ENCODE peak calls at places on chromosomes 3 and 15, in five cellular contexts. A, T, R, W and H are unnamed samples.
A peak's percentile ranks its signal among the peaks of the same experiment; 100 is the strongest.

GRCh38 chr3:129535075-129535474 is 6.6 kb downstream of the RHO start:
- DNase-seq in A (no peak), T (no peak), R (no peak), W (peak; percentile 32), H (no peak)

GRCh38 chr3:177934001-177934891 is 602.0 kb upstream of the KCNMB2 start:
- DNase-seq in A (no peak), T (no peak), R (no peak), W (peak; percentile 96), H (peak; percentile 41)

GRCh38 chr3:83890039-83890762 is 1068.6 kb upstream of the CADM2 start:
- DNase-seq in A (no peak), T (no peak), R (no peak), W (no peak), H (peak; percentile 10)

GRCh38 chr3:17088602-17089313 is 204.0 kb downstream of the PLCL2 start:
- DNase-seq in A (no peak), T (no peak), R (no peak), W (no peak), H (no peak)

GRCh38 chr3:14128724-14129123 is 3.9 kb downstream of the TMEM43 start:
- DNase-seq in A (no peak), T (no peak), R (no peak), W (no peak), H (no peak)

GRCh38 chr3:188863999-188864406 is 307.8 kb upstream of the TPRG1 start:
- DNase-seq in A (no peak), T (no peak), R (no peak), W (no peak), H (peak; percentile 86)

GRCh38 chr3:13706451-13706850 is 157.5 kb downstream of the FBLN2 start:
- DNase-seq in A (no peak), T (no peak), R (no peak), W (no peak), H (no peak)

GRCh38 chr3:114333180-114333922 is 39.5 kb downstream of the TIGIT start:
- DNase-seq in A (no peak), T (no peak), R (no peak), W (no peak), H (no peak)

GRCh38 chr3:46939578-46940405 is 36.8 kb downstream of the CCDC12 start:
- DNase-seq in A (no peak), T (no peak), R (no peak), W (no peak), H (no peak)

GRCh38 chr3:186079925-186080324 is 29.0 kb downstream of the ETV5 start:
- DNase-seq in A (no peak), T (no peak), R (peak; percentile 77), W (no peak), H (no peak)

GRCh38 chr3:122893754-122894668 is 99.1 kb downstream of the SLC49A4 start:
- DNase-seq in A (no peak), T (no peak), R (peak; percentile 47), W (peak; percentile 86), H (no peak)

GRCh38 chr15:78420220-78420619 is 17.8 kb upstream of the IREB2 start:
- DNase-seq in A (no peak), T (no peak), R (no peak), W (no peak), H (no peak)

GRCh38 chr3:61141184-61141583 is 110.1 kb downstream of the FHIT start:
- DNase-seq in A (peak; percentile 30), T (peak; percentile 25), R (peak; percentile 34), W (peak; percentile 60), H (no peak)

GRCh38 chr3:118675305-118675704 is 359.3 kb downstream of the IGSF11 start:
- DNase-seq in A (no peak), T (no peak), R (no peak), W (no peak), H (no peak)

GRCh38 chr15:63094495-63094931 is 27.1 kb upstream of the LACTB start:
- DNase-seq in A (no peak), T (no peak), R (no peak), W (peak; percentile 23), H (peak; percentile 71)

GRCh38 chr15:58124585-58124984 is 13.6 kb upstream of the AQP9 start:
- DNase-seq in A (no peak), T (no peak), R (no peak), W (no peak), H (no peak)

GRCh38 chr3:8621872-8622271 is 22.7 kb downstream of the SSUH2 start:
- DNase-seq in A (no peak), T (no peak), R (no peak), W (peak; percentile 83), H (peak; percentile 92)

GRCh38 chr3:192273611-192274010 is 453.7 kb downstream of the FGF12 start:
- DNase-seq in A (no peak), T (no peak), R (no peak), W (peak; percentile 17), H (no peak)

GRCh38 chr3:73685061-73685460 is 60.3 kb upstream of the PDZRN3 start:
- DNase-seq in A (no peak), T (no peak), R (no peak), W (no peak), H (no peak)

GRCh38 chr15:85282504-85283115 is 97.8 kb upstream of the AKAP13 start:
- DNase-seq in A (no peak), T (no peak), R (no peak), W (no peak), H (peak; percentile 71)

GRCh38 chr15:47961401-47962090 is 159.2 kb upstream of the SLC24A5 start:
- DNase-seq in A (no peak), T (no peak), R (no peak), W (no peak), H (no peak)

GRCh38 chr3:54374214-54374855 is 252.0 kb downstream of the CACNA2D3 start:
- DNase-seq in A (peak; percentile 12), T (no peak), R (peak; percentile 52), W (peak; percentile 29), H (no peak)

GRCh38 chr15:29139540-29140459 is 129.8 kb downstream of the NSMCE3 start:
- DNase-seq in A (peak; percentile 55), T (peak; percentile 54), R (peak; percentile 91), W (peak; percentile 66), H (peak; percentile 35)

GRCh38 chr3:197372076-197372661 is 73.8 kb upstream of the DLG1 start:
- DNase-seq in A (no peak), T (no peak), R (no peak), W (peak; percentile 98), H (peak; percentile 76)

GRCh38 chr3:153595186-153595815 is 433.3 kb downstream of the RAP2B start:
- DNase-seq in A (peak; percentile 8), T (no peak), R (no peak), W (peak; percentile 63), H (peak; percentile 45)

GRCh38 chr3:170355738-170356595 is 1.5 kb upstream of the SKIL start:
- DNase-seq in A (peak; percentile 4), T (no peak), R (peak; percentile 43), W (peak; percentile 51), H (peak; percentile 91)

GRCh38 chr3:86988986-86989385 is 2.0 kb downstream of the VGLL3 start:
- DNase-seq in A (no peak), T (no peak), R (no peak), W (peak; percentile 55), H (no peak)

GRCh38 chr3:47057212-47057671 is 77.8 kb downstream of the NBEAL2 start:
- DNase-seq in A (no peak), T (no peak), R (no peak), W (no peak), H (no peak)

GRCh38 chr3:58242340-58242739 is 4.7 kb downstream of the ABHD6 start:
- DNase-seq in A (no peak), T (no peak), R (no peak), W (no peak), H (no peak)

GRCh38 chr3:112390783-112391641 is 58.1 kb downstream of the CD200 start:
- DNase-seq in A (peak; percentile 3), T (peak; percentile 38), R (peak; percentile 68), W (peak; percentile 78), H (peak; percentile 81)
- H4K8ac ChIP-seq in A (no peak overlapping the region), T (no peak overlapping the region), R (no peak overlapping the region), W (peak overlapping the region; percentile 59), H (no peak overlapping the region)

GRCh38 chr3:3589715-3590130 is 209.5 kb upstream of the LRRN1 start:
- DNase-seq in A (no peak), T (no peak), R (no peak), W (no peak), H (no peak)
- H2AFZ ChIP-seq in A (no peak overlapping the region), T (no peak overlapping the region), R (no peak overlapping the region), W (no peak overlapping the region), H (no peak overlapping the region)

GRCh38 chr3:149968216-149968615 is 2.5 kb downstream of the PFN2 start:
- DNase-seq in A (no peak), T (no peak), R (no peak), W (no peak), H (peak; percentile 28)

GRCh38 chr3:149969945-149970715 is 565 bp downstream of the PFN2 start:
- DNase-seq in A (peak; percentile 80), T (no peak), R (peak; percentile 79), W (peak; percentile 94), H (peak; percentile 90)

GRCh38 chr3:149967067-149967685 is 3.5 kb downstream of the PFN2 start:
- DNase-seq in A (peak; percentile 33), T (no peak), R (no peak), W (peak; percentile 88), H (peak; percentile 72)

GRCh38 chr3:149970716-149971402 is at the start of gene PFN2:
- DNase-seq in A (peak; percentile 88), T (no peak), R (peak; percentile 76), W (peak; percentile 79), H (peak; percentile 81)

DNA sequence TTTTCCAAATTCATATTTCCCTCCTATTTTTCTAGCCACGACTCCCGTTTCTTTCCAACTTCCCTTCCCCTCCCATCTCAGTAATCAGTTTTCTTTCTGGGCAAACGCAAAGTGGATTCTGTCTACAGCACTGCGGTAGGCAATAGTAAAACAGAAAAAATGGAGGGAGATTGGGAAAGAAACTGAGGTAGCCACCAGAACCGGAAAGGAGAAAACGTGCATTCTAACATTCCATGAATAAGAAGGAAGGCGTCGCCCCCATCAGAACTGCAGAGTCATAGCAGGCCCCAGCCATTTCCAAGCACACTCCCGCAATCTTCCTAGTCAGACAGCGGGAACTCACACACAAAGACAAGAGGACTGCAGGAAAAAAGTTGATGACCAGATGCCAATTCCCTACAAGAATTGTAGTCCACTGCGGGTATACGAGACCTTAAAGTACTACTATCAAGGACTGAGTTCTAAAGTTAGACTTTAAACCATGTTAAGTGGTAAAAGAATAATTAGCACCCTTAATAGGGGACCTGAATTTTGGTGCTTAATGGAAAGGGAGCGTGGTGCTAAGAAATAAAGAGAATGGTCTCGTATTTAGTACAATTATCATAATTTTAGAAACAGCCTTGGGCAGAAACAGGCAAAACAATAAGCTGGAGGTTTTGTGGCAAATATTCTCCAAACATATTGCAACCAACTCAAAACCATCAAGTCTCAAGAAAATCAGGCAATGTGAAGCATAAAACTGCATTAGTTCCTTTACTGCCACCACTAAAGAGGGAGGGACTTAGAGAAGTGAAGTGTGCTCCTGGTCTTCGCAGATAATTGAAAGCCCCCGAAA is 1.4 kb downstream of the PFN2 start:
- DNase-seq in A (peak; percentile 59), T (peak; percentile 49), R (peak; percentile 78), W (peak; percentile 70), H (peak; percentile 91)
- H2BK12ac ChIP-seq in A (no peak overlapping the region), T (no peak overlapping the region), R (peak overlapping the region; percentile 80), W (no peak overlapping the region), H (no peak overlapping the region)

GRCh38 chr15:79898369-79898768 is 1.6 kb upstream of the MTHFS start:
- DNase-seq in A (no peak), T (no peak), R (no peak), W (no peak), H (no peak)

GRCh38 chr15:79897380-79897678 is 515 bp upstream of the MTHFS start:
- DNase-seq in A (no peak), T (no peak), R (no peak), W (no peak), H (no peak)

GRCh38 chr15:79896131-79896633 is 632 bp downstream of the MTHFS start:
- DNase-seq in A (no peak), T (no peak), R (no peak), W (no peak), H (no peak)

GRCh38 chr15:79897701-79898113 is 893 bp upstream of the MTHFS start:
- DNase-seq in A (no peak), T (no peak), R (no peak), W (no peak), H (no peak)

GRCh38 chr15:79896634-79897379 is at the start of gene MTHFS:
- DNase-seq in A (peak; percentile 68), T (peak; percentile 49), R (peak; percentile 77), W (peak; percentile 92), H (peak; percentile 74)
- H4K8ac ChIP-seq in A (peak within 1 kb of the TSS; percentile 43), T (peak within 1 kb of the TSS; percentile 76), R (no peak within 1 kb of the TSS), W (peak within 1 kb of the TSS; percentile 96), H (peak within 1 kb of the TSS; percentile 100)